ENCODE peak calls at places on chromosomes 11 and 22, in seven cellular contexts. H is MM.1S, T is fibroblast of pulmonary artery, R is cardiac muscle cell, S is AG09309, W is tibial artery, M is tibial nerve. Q is an unnamed sample.

GRCh38 chr11:65425971-65426838 is 3.6 kb downstream of the NEAT1 start:
- DNase-seq in H (peak), T (peak), R (no peak), S (peak), W (no peak), M (peak), Q (peak)

GRCh38 chr11:44542372-44542771 is 23.1 kb upstream of the CD82 start:
- DNase-seq in H (no peak), T (no peak), R (no peak), S (no peak), W (no peak), M (no peak), Q (no peak)

GRCh38 chr11:113591122-113591521 is 115.0 kb downstream of the TMPRSS5 start:
- DNase-seq in H (no peak), T (no peak), R (peak), S (no peak), W (no peak), M (no peak), Q (no peak)

GRCh38 chr11:130802567-130802966 is 113.7 kb downstream of the SNX19 start:
- DNase-seq in H (no peak), T (no peak), R (no peak), S (no peak), W (no peak), M (no peak), Q (no peak)

GRCh38 chr11:128506999-128507591 is 80.3 kb downstream of the ETS1 start:
- DNase-seq in H (no peak), T (peak), R (no peak), S (peak), W (peak), M (peak), Q (no peak)

GRCh38 chr22:37244114-37244921 is at the start of gene RAC2:
- DNase-seq in H (peak), T (peak), R (peak), S (no peak), W (peak), M (peak), Q (peak)

GRCh38 chr11:112454841-112455240 is 194.2 kb upstream of the PLET1 start:
- DNase-seq in H (peak), T (no peak), R (no peak), S (no peak), W (no peak), M (no peak), Q (no peak)

GRCh38 chr22:47678048-47678447 is 915.6 kb downstream of the TBC1D22A start:
- DNase-seq in H (no peak), T (no peak), R (no peak), S (no peak), W (no peak), M (no peak), Q (no peak)

GRCh38 chr11:1460994-1461805 is 25.4 kb downstream of the MOB2 start:
- DNase-seq in H (no peak), T (no peak), R (no peak), S (no peak), W (peak), M (no peak), Q (no peak)

GRCh38 chr11:134037093-134037908 is 31.6 kb upstream of the JAM3 start:
- DNase-seq in H (no peak), T (peak), R (peak), S (no peak), W (peak), M (peak), Q (peak)

GRCh38 chr11:104254347-104254746 is 90.4 kb upstream of the PDGFD start:
- DNase-seq in H (peak), T (peak), R (peak), S (no peak), W (no peak), M (no peak), Q (peak)

GRCh38 chr11:100687032-100687629 is at the start of gene ARHGAP42:
- DNase-seq in H (peak), T (peak), R (peak), S (no peak), W (peak), M (peak), Q (peak)

GRCh38 chr11:117809236-117810055 is 12.4 kb upstream of the DSCAML1 start:
- DNase-seq in H (no peak), T (peak), R (peak), S (no peak), W (no peak), M (peak), Q (no peak)

GRCh38 chr11:617912-618682 is 2.3 kb upstream of the IRF7 start:
- DNase-seq in H (no peak), T (no peak), R (no peak), S (no peak), W (no peak), M (no peak), Q (no peak)

GRCh38 chr11:111077938-111078337 is 167.6 kb upstream of the POU2AF2 start:
- DNase-seq in H (no peak), T (no peak), R (peak), S (no peak), W (no peak), M (no peak), Q (no peak)

GRCh38 chr22:38799265-38800002 is 5.5 kb upstream of the DNAL4 start:
- DNase-seq in H (no peak), T (peak), R (no peak), S (no peak), W (no peak), M (no peak), Q (no peak)

GRCh38 chr11:60700689-60701508 is 1.5 kb downstream of the MS4A8 start:
- DNase-seq in H (peak), T (peak), R (peak), S (no peak), W (no peak), M (no peak), Q (peak)

GRCh38 chr11:125351045-125351867 is 144.8 kb downstream of the FEZ1 start:
- DNase-seq in H (no peak), T (no peak), R (no peak), S (no peak), W (no peak), M (no peak), Q (no peak)

GRCh38 chr11:13098067-13098466 is 89.0 kb downstream of the RASSF10 start:
- DNase-seq in H (no peak), T (no peak), R (no peak), S (no peak), W (no peak), M (no peak), Q (no peak)

GRCh38 chr11:91231226-91231625 is 993.4 kb upstream of the FAT3 start:
- DNase-seq in H (no peak), T (no peak), R (peak), S (no peak), W (no peak), M (no peak), Q (no peak)

DNA sequence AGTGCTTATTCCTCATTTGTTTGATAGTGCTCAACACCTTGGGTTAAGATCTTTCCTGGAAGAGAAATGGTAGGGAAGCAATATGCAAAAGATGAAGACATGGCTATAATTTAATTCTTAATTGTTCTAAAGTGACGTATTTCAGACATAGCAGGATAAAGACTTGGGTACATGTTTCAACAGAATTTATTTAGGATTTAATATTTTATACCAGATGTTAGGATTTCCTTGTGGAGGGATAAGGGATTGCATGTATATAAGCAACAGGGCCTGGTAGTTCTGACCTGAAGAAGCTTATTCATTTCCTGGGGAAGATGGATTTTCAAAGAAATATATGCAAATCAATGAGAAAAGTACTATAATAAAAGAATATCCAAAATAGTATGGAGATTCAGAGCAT is 163.8 kb downstream of the FAT3 start:
- DNase-seq in H (no peak), T (no peak), R (no peak), S (no peak), W (no peak), M (no peak), Q (no peak)
- TF ChIP-seq CTCF in H (no peak), T (no peak), R (no peak), S (peak), W (peak), M (no peak), Q (no peak)

GRCh38 chr22:45594123-45594941 is 77.3 kb upstream of the ATXN10 start:
- DNase-seq in H (no peak), T (no peak), R (no peak), S (no peak), W (no peak), M (no peak), Q (no peak)
- TF ChIP-seq CTCF in H (no peak), T (no peak), R (no peak), S (no peak), W (no peak), M (no peak), Q (no peak)

GRCh38 chr11:2694495-2694894 is 5.3 kb downstream of the KCNQ1OT1 start:
- DNase-seq in H (no peak), T (no peak), R (no peak), S (no peak), W (no peak), M (no peak), Q (no peak)

GRCh38 chr11:2694995-2695939 is 4.5 kb downstream of the KCNQ1OT1 start:
- DNase-seq in H (no peak), T (no peak), R (no peak), S (no peak), W (peak), M (no peak), Q (no peak)

GRCh38 chr11:2691991-2692841 is 7.6 kb downstream of the KCNQ1OT1 start:
- DNase-seq in H (no peak), T (no peak), R (peak), S (no peak), W (peak), M (no peak), Q (no peak)

GRCh38 chr11:2693271-2693833 is 6.4 kb downstream of the KCNQ1OT1 start:
- DNase-seq in H (no peak), T (no peak), R (no peak), S (no peak), W (peak), M (no peak), Q (no peak)

DNA sequence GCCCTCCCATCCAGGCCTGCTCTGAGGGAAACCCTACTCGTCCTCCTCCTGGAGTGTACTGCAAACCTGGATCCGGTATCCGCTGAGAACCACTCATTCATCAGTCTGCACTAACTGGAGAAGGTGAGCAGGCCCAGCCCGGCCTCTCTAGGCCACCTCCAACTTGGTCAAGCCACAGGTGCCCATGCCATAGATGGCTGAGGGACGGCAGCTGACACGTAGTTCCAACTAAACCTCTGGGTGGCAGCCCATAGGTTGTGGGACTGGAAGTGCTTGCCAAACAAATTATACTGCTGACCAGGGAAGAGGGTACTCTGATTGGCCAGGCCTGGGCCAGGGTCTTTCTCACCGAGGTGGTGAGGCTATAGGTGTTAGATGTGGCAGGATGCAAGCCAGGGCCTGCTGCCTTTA is 5.9 kb downstream of the KCNQ1OT1 start:
- DNase-seq in H (no peak), T (no peak), R (no peak), S (no peak), W (peak), M (no peak), Q (no peak)
- TF ChIP-seq CTCF in H (no peak), T (no peak), R (no peak), S (no peak), W (no peak), M (no peak), Q (no peak)

DNA sequence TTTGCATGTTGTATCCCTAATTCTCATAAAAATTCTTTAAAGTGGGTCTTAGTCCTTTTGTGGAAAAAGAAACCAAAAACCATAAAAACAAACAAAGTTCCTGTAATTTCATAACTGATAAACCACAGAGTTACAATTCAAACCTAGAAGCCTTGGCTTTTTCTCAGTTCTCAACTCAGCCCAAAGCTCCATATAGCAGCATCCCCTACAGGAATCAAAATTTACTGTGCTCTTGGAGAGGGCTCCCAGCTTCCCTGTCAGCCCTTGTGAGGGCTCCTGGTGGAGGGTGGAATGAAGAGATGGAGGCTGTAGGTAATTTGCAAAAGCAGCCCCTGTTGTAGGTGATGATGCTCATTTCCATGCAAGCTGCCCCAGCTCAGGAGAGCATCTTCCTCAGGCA is 506.1 kb upstream of the KIRREL3 start:
- DNase-seq in H (no peak), T (no peak), R (no peak), S (no peak), W (no peak), M (no peak), Q (no peak)
- TF ChIP-seq CTCF in H (no peak), T (no peak), R (no peak), S (no peak), W (no peak), M (no peak), Q (no peak)

GRCh38 chr11:126790550-126790981 is 210.0 kb downstream of the KIRREL3 start:
- DNase-seq in H (no peak), T (peak), R (no peak), S (peak), W (no peak), M (no peak), Q (no peak)
- TF ChIP-seq CTCF in H (no peak), T (no peak), R (peak), S (peak), W (no peak), M (no peak), Q (no peak)

DNA sequence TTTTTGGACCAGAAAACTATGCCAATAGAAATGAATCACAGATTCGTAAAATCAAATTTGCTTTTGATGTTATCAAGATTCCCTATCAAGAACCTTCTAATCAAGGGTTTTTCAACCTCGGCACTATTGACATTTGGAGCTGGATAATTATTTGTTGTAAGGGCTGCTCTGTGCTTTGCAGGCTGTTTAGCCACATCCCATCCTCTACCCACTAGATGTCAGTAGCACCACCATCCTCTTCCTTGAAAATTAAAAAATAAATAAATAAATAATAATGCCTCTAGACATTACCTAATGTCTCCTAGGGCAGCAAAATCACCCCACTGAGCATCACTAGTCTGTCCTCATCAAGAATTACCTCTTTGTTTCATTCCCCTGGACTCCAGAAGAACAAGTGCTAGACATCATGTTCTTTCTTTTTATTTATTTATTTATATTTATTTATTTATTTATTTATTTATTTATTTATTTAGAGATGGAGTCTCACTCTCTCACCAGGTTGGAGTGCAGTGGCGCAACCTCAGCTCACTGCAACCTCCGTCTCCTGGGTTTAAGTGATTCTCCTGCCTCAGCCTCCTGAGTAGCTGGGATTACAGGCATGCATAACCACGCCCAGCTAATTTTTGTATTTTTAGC is 744.7 kb downstream of the KCNA4 start:
- DNase-seq in H (no peak), T (peak), R (no peak), S (no peak), W (no peak), M (no peak), Q (no peak)
- TF ChIP-seq CTCF in H (no peak), T (peak), R (peak), S (peak), W (no peak), M (no peak), Q (no peak)

DNA sequence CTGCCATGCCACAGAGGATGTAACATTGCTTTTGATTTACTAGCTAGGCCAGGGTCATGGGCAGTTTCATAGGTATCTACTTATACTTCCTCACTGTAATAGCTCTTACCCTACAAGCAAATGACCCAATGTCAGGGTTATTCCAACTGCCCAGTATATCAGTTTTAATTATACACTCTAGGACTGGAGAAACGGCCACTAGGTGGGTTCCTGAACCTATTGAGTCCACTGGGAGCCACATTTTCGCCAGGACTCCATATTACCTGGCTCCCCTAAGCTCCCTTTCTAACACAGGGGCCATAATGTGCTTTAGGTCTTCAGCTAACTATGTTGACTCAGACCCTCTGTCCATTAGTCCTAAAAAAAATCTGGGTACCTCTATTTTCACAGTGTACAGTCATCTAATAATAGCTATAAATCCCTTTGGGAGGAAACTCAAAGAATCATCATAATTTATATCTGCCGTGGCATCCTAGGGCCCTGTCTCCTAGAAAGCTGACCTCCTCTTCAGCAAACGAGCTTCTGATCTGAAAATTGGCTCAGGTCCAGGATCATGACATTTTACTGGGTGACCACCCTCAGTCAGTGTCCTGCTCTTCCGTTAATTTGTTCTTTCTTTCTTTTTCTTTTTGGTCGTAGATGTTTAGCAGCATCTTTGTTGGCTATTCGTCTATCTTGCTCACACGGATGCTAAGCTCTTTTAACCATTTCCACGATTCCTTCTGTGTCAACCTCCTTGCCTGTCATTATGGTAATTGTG is 244.3 kb downstream of the FAM76B start:
- DNase-seq in H (no peak), T (no peak), R (no peak), S (no peak), W (no peak), M (no peak), Q (no peak)
- TF ChIP-seq CTCF in H (no peak), T (no peak), R (no peak), S (no peak), W (no peak), M (no peak), Q (no peak)

GRCh38 chr11:64317961-64318693 is at the start of gene PRDX5:
- DNase-seq in H (peak), T (peak), R (peak), S (peak), W (peak), M (peak), Q (peak)
- TF ChIP-seq CTCF in H (peak), T (peak), R (peak), S (no peak), W (peak), M (peak), Q (peak)

GRCh38 chr11:87739766-87740165 is 435.5 kb downstream of the RAB38 start:
- DNase-seq in H (no peak), T (no peak), R (no peak), S (no peak), W (no peak), M (no peak), Q (no peak)

GRCh38 chr11:87740513-87740912 is 434.7 kb downstream of the RAB38 start:
- DNase-seq in H (no peak), T (no peak), R (no peak), S (no peak), W (no peak), M (no peak), Q (no peak)

GRCh38 chr11:87740968-87741367 is 434.3 kb downstream of the RAB38 start:
- DNase-seq in H (no peak), T (no peak), R (no peak), S (no peak), W (no peak), M (no peak), Q (no peak)

DNA sequence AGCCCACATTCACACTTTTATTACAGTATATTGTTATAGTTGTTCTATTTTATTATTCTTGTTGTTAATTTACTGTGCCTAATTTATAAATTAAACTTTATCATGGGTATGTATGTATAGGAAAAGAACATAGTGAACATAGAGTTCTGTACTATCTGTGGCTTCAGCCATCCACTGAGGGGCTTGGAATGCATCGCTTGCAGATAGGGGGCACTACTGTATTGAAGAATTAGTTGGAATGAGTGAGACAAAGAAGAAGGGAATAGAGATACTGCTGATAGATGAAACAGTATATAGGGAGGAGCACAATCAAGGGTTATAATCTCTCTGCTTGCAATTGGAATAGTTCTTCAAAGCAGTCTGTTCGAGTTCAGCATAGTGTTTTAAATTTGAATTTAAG is 432.2 kb downstream of the RAB38 start:
- DNase-seq in H (no peak), T (no peak), R (peak), S (no peak), W (no peak), M (no peak), Q (no peak)
- TF ChIP-seq CTCF in H (no peak), T (no peak), R (no peak), S (peak), W (no peak), M (no peak), Q (peak)